ENCODE peak calls at places on chromosomes 12 and 14, in six cellular contexts. F, B, L, O, X and T are unnamed samples.

GRCh38 chr12:124036117-124037109 is 63.4 kb downstream of the ZNF664 start:
- DNase-seq in X (no peak), O (peak), F (peak), B (peak), L (peak), T (peak)

GRCh38 chr14:63308723-63309317 is 9.9 kb downstream of the GPHB5 start:
- DNase-seq in O (peak), L (no peak), X (peak), B (peak), F (no peak), T (peak)

GRCh38 chr12:51118706-51119105 is 35.3 kb upstream of the CSRNP2 start:
- DNase-seq in O (no peak), B (peak), X (no peak), F (no peak), L (no peak), T (peak)

GRCh38 chr14:90715993-90716392 is 100.2 kb downstream of the TTC7B start:
- DNase-seq in O (no peak), B (no peak), X (no peak), L (no peak), F (no peak), T (no peak)

GRCh38 chr12:65275627-65276026 is 2.9 kb upstream of the MSRB3 start:
- DNase-seq in F (no peak), B (peak), O (no peak), X (no peak), L (no peak), T (no peak)

GRCh38 chr12:45762185-45763110 is 32.9 kb downstream of the ARID2 start:
- DNase-seq in B (peak), L (peak), F (no peak), O (peak), X (no peak), T (peak)

GRCh38 chr12:121294151-121294889 is 2.2 kb downstream of the CAMKK2 start:
- DNase-seq in F (no peak), O (no peak), X (no peak), B (no peak), L (no peak), T (no peak)

GRCh38 chr14:96940009-96940408 is 142.8 kb downstream of the VRK1 start:
- DNase-seq in O (no peak), X (no peak), B (no peak), L (no peak), F (no peak), T (no peak)

GRCh38 chr14:70885343-70886014 is 21.8 kb upstream of the PCNX1 start:
- DNase-seq in B (no peak), X (no peak), O (no peak), F (no peak), L (no peak), T (no peak)

GRCh38 chr14:91228112-91229004 is 16.1 kb downstream of the GPR68 start:
- DNase-seq in L (no peak), F (no peak), O (no peak), X (no peak), B (peak), T (no peak)

GRCh38 chr12:62924084-62924483 is 10.9 kb downstream of the PPM1H start:
- DNase-seq in X (no peak), F (no peak), B (no peak), O (no peak), L (no peak), T (no peak)

GRCh38 chr12:30578426-30578825 is 117.2 kb downstream of the IPO8 start:
- DNase-seq in O (no peak), F (no peak), B (no peak), L (no peak), X (no peak), T (no peak)

GRCh38 chr12:53803194-53803593 is 51.4 kb upstream of the CISTR start:
- DNase-seq in X (no peak), B (no peak), L (no peak), F (no peak), O (no peak), T (no peak)

GRCh38 chr12:57112492-57113294 is 1.5 kb upstream of the STAT6 start:
- DNase-seq in O (no peak), F (no peak), B (no peak), X (peak), L (no peak), T (no peak)

GRCh38 chr12:52045794-52046199 is 5.4 kb upstream of the NR4A1 start:
- DNase-seq in O (no peak), L (no peak), F (no peak), X (no peak), B (no peak), T (peak)

GRCh38 chr12:3077572-3078081 is 448 bp downstream of the TSPAN9 start:
- DNase-seq in X (no peak), L (no peak), B (peak), F (no peak), O (peak), T (peak)

GRCh38 chr14:96119947-96120346 is 80.8 kb downstream of the C14orf132 start:
- DNase-seq in F (no peak), L (no peak), X (no peak), O (no peak), B (no peak), T (no peak)

GRCh38 chr14:32985881-32986280 is 47.2 kb downstream of the NPAS3 start:
- DNase-seq in O (no peak), X (no peak), B (no peak), F (peak), L (no peak), T (no peak)

GRCh38 chr14:76769636-76770292 is 8.5 kb downstream of the VASH1 start:
- DNase-seq in F (no peak), L (no peak), X (no peak), B (no peak), O (no peak), T (no peak)

GRCh38 chr12:24244801-24245200 is 295.3 kb upstream of the SOX5 start:
- DNase-seq in B (no peak), O (no peak), X (no peak), F (no peak), L (no peak), T (no peak)

GRCh38 chr12:127389923-127390322 is 877.0 kb upstream of the TMEM132C start:
- DNase-seq in F (no peak), L (no peak), O (no peak), X (no peak), B (peak), T (no peak)

GRCh38 chr12:6056406-6057211 is 67.9 kb downstream of the VWF start:
- DNase-seq in B (no peak), O (peak), L (no peak), F (no peak), X (no peak), T (peak)

GRCh38 chr12:46124848-46125619 is 134.7 kb upstream of the SCAF11 start:
- DNase-seq in X (peak), L (peak), F (peak), O (peak), B (peak), T (peak)

GRCh38 chr12:32548691-32549412 is 130.2 kb upstream of the DNM1L start:
- DNase-seq in B (peak), L (no peak), F (no peak), X (no peak), O (no peak), T (no peak)

GRCh38 chr14:41922014-41922413 is 315.3 kb downstream of the LRFN5 start:
- DNase-seq in F (no peak), X (no peak), O (no peak), B (no peak), L (no peak), T (no peak)

GRCh38 chr12:22229652-22230279 is 104.7 kb downstream of the ST8SIA1 start:
- DNase-seq in L (no peak), O (no peak), B (peak), X (no peak), F (no peak), T (no peak)

GRCh38 chr14:88264116-88264515 is 59.0 kb downstream of the KCNK10 start:
- DNase-seq in O (no peak), L (no peak), B (no peak), X (no peak), F (no peak), T (no peak)

GRCh38 chr12:124388679-124389536 is 94.0 kb downstream of the RFLNA start:
- DNase-seq in L (peak), X (peak), O (peak), F (peak), B (peak), T (peak)

GRCh38 chr14:76742185-76742584 is 19.1 kb upstream of the VASH1 start:
- DNase-seq in O (no peak), X (no peak), B (no peak), L (no peak), F (no peak), T (no peak)